ENCODE peak calls at places on chromosomes 3 and 15, in five cellular contexts. One of them, this sample, is unnamed.

GRCh38 chr3:185732782-185733181 is 92.1 kb downstream of the IGF2BP2 start:
- DNase-seq in ovary: no peak
- DNase-seq in stomach: no peak
- DNase-seq in A549: no peak
- DNase-seq in GM12878: no peak
- DNase-seq in this sample: no peak

GRCh38 chr15:98903377-98904018 is 104.1 kb downstream of the PGPEP1L start:
- DNase-seq in ovary: no peak
- DNase-seq in stomach: no peak
- DNase-seq in A549: peak; percentile 47
- DNase-seq in GM12878: no peak
- DNase-seq in this sample: no peak

GRCh38 chr3:143222505-143222904 is 102.9 kb downstream of the CHST2 start:
- DNase-seq in ovary: no peak
- DNase-seq in stomach: no peak
- DNase-seq in A549: no peak
- DNase-seq in GM12878: no peak
- DNase-seq in this sample: no peak

GRCh38 chr3:122415762-122416654 is at the start of gene WDR5B:
- DNase-seq in ovary: peak; percentile 97
- DNase-seq in stomach: peak; percentile 99
- DNase-seq in A549: peak; percentile 98
- DNase-seq in GM12878: peak; percentile 98
- DNase-seq in this sample: peak; percentile 65

GRCh38 chr3:119898478-119899177 is 116.7 kb downstream of the NR1I2 start:
- DNase-seq in ovary: no peak
- DNase-seq in stomach: no peak
- DNase-seq in A549: no peak
- DNase-seq in GM12878: no peak
- DNase-seq in this sample: no peak

GRCh38 chr3:21163961-21164360 is 587.0 kb downstream of the ZNF385D start:
- DNase-seq in ovary: no peak
- DNase-seq in stomach: no peak
- DNase-seq in A549: no peak
- DNase-seq in GM12878: no peak
- DNase-seq in this sample: no peak

GRCh38 chr3:66405701-66406091 is 95.1 kb downstream of the LRIG1 start:
- DNase-seq in ovary: no peak
- DNase-seq in stomach: no peak
- DNase-seq in A549: no peak
- DNase-seq in GM12878: no peak
- DNase-seq in this sample: no peak

GRCh38 chr3:184812845-184813157 is 835 bp downstream of the VPS8 start:
- DNase-seq in ovary: no peak
- DNase-seq in stomach: no peak
- DNase-seq in A549: no peak
- DNase-seq in GM12878: no peak
- DNase-seq in this sample: no peak

GRCh38 chr15:57611119-57611518 is 19.4 kb downstream of the MYZAP start:
- DNase-seq in ovary: no peak
- DNase-seq in stomach: peak; percentile 73
- DNase-seq in A549: no peak
- DNase-seq in GM12878: no peak
- DNase-seq in this sample: no peak

GRCh38 chr3:107271787-107272387 is 105.4 kb upstream of the CCDC54 start:
- DNase-seq in ovary: no peak
- DNase-seq in stomach: no peak
- DNase-seq in A549: peak; percentile 21
- DNase-seq in GM12878: no peak
- DNase-seq in this sample: no peak

GRCh38 chr3:86973440-86973839 is 17.5 kb downstream of the VGLL3 start:
- DNase-seq in ovary: no peak
- DNase-seq in stomach: no peak
- DNase-seq in A549: no peak
- DNase-seq in GM12878: no peak
- DNase-seq in this sample: no peak

GRCh38 chr3:196740476-196741400 is 1.1 kb downstream of the PAK2 start:
- DNase-seq in ovary: peak; percentile 18
- DNase-seq in stomach: no peak
- DNase-seq in A549: no peak
- DNase-seq in GM12878: no peak
- DNase-seq in this sample: no peak

DNA sequence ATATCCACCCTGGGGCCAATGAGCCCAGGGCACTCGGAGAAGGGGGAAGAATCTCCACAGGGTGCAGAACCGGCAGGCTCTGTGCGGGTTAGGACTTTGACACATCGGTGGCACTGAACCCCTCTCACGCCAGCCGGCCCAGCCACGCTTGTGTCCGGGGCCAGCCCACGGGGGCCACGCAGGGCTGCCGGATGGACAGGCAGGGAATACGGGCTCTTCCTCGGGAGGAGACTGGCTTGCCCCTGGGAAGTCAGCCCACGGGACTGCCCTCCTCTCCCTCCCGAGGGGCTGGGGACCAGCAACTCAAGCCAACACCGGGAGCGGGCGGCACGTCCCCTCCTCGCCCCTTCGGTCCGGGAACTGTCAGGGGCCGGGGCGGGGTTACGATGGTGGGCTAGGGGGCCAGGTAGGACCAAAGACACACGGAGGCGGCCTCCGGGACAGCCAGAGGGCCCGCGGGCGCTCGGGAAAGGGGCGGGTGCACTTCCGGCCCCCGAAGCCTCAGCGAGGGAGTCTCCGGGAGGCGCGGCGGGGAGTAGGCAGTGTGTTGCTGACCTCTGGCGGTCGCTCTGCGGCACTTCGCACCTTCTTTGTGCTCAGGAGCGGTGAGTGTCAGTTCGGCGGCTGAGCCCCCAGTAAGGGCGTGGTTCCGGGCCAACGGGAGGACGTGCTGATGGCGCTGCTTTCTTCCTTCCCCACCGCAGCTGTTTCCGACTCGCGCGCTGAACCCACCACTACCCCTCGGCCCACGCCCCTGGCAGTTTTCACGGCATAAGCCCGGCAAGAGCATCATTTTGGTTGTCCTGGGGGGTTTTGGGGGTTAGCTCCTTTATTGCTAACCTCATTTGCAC is 5.1 kb upstream of the CYP8B1 start:
- DNase-seq in ovary: peak; percentile 80
- DNase-seq in stomach: peak; percentile 87
- DNase-seq in A549: peak; percentile 72
- DNase-seq in GM12878: peak; percentile 42
- DNase-seq in this sample: peak; percentile 93
- TF ChIP-seq POLR2A in ovary: no peak
- TF ChIP-seq POLR2A in stomach: no peak
- TF ChIP-seq POLR2A in A549: peak; percentile 25
- TF ChIP-seq POLR2A in GM12878: peak; percentile 60
- TF ChIP-seq POLR2A in this sample: no peak

DNA sequence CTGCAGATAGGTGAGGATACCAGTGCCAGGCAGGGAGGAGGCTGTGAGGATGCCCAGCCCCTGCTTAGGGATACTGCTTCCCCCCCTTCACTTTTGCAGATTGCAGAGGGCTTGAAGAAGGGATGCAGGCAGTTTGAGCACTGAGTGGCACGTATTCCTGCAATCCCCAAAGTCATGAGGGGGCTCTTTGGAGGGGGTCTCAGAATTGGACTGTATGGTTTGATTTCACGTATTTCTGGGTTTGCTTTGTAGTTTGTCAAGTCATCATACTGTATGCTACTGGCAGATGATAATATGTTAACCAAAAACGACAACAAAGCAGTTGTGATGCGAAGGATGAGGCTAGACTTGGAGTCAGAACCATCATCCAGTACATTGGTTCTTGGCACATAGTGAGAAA is 28.1 kb downstream of the CHST14 start:
- DNase-seq in ovary: no peak
- DNase-seq in stomach: no peak
- DNase-seq in A549: no peak
- DNase-seq in GM12878: no peak
- DNase-seq in this sample: no peak
- TF ChIP-seq POLR2A in ovary: no peak
- TF ChIP-seq POLR2A in stomach: no peak
- TF ChIP-seq POLR2A in A549: no peak
- TF ChIP-seq POLR2A in GM12878: no peak
- TF ChIP-seq POLR2A in this sample: no peak

GRCh38 chr15:80174017-80174746 is 21.4 kb downstream of the FAH start:
- DNase-seq in ovary: no peak
- DNase-seq in stomach: no peak
- DNase-seq in A549: no peak
- DNase-seq in GM12878: no peak
- DNase-seq in this sample: no peak
- TF ChIP-seq POLR2A in ovary: no peak
- TF ChIP-seq POLR2A in stomach: no peak
- TF ChIP-seq POLR2A in A549: no peak
- TF ChIP-seq POLR2A in GM12878: no peak
- TF ChIP-seq POLR2A in this sample: no peak

DNA sequence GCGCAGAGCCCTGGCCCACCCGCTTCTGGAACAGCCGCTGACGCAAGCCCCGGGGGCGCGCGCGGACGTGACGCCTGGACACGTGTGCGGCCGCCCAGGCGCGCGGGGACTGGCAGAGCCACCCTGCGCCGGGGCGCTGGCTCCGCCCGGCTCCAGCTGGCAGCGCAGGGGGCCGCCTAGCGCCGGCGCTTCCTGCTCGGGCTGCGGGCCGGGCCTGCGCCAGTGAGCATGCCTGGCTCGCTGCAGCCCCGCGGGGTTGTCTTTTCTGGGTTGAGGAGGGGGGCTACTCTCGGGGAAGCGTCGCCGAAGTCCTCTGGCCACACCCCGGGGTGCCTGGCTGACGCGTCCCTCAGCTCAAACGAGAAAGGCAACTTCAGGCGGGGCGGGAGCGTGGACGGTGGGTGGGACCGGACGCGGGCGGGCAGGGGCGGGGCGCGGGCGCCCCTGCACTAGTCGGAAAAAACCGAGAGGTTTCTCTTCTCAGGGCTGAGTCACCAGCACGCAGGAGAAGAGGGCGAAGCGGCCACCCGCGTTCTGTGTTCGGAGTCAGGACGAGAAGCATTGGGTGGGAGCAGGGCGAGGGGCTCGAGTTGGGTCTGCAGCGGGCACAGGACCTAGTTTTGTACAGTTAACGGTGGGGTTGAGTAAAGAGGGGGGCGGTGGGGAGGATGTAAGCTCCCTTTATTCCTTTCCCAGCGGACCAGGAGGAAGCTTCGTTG is at the start of gene SIAH2:
- DNase-seq in ovary: peak; percentile 88
- DNase-seq in stomach: peak; percentile 93
- DNase-seq in A549: peak; percentile 93
- DNase-seq in GM12878: peak; percentile 71
- DNase-seq in this sample: peak; percentile 69
- TF ChIP-seq POLR2A in ovary: peak; percentile 97
- TF ChIP-seq POLR2A in stomach: peak; percentile 61
- TF ChIP-seq POLR2A in A549: peak; percentile 94
- TF ChIP-seq POLR2A in GM12878: peak; percentile 86
- TF ChIP-seq POLR2A in this sample: peak; percentile 78

GRCh38 chr15:96435841-96436240 is 105.3 kb downstream of the NR2F2 start:
- DNase-seq in ovary: no peak
- DNase-seq in stomach: no peak
- DNase-seq in A549: no peak
- DNase-seq in GM12878: no peak
- DNase-seq in this sample: no peak
- TF ChIP-seq POLR2A in ovary: no peak
- TF ChIP-seq POLR2A in stomach: no peak
- TF ChIP-seq POLR2A in A549: no peak
- TF ChIP-seq POLR2A in GM12878: no peak
- TF ChIP-seq POLR2A in this sample: no peak

GRCh38 chr15:80778964-80779657 is at the start of gene CEMIP:
- DNase-seq in ovary: peak; percentile 74
- DNase-seq in stomach: peak; percentile 82
- DNase-seq in A549: peak; percentile 88
- DNase-seq in GM12878: no peak
- DNase-seq in this sample: peak; percentile 76
- TF ChIP-seq POLR2A in ovary: no peak
- TF ChIP-seq POLR2A in stomach: no peak
- TF ChIP-seq POLR2A in A549: peak; percentile 15
- TF ChIP-seq POLR2A in GM12878: no peak
- TF ChIP-seq POLR2A in this sample: no peak

DNA sequence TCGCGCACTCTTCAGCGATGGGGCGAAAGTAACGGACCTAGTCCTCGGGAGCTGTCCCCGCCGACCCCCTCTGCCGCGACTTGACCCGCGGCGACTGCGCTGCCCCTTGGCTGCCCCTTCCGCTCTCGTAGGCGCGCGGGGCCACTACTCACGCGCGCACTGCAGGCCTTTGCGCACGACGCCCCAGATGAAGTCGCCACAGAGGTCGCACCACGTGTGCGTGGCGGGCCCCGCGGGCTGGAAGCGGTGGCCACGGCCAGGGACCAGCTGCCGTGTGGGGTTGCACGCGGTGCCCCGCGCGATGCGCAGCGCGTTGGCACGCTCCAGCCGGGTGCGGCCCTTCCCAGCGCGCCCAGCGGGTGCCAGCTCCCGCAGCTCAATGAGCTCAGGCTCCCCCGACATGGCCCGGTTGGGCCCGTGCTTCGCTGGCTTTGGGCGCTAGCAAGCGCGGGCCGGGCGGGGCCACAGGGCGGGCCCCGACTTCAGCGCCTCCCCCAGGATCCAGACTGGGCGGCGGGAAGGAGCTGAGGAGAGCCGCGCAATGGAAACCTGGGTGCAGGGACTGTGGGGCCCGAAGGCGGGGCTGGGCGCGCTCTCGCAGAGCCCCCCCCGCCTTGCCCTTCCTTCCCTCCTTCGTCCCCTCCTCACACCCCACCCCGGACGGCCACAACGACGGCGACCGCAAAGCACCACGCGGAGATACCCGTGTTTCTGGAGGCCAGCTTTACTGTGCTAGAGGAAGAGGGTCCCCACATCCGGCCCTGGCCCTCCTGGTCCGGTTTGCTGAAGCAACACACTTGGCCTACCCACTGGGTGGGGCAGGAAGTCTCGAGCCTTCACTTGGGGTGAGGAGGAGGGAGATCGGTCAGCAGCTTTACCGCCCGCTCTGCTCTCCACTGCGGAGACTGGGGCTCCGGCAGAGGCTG is at the start of gene RASSF1:
- DNase-seq in ovary: no peak
- DNase-seq in stomach: peak; percentile 79
- DNase-seq in A549: no peak
- DNase-seq in GM12878: no peak
- DNase-seq in this sample: peak; percentile 73
- TF ChIP-seq POLR2A in ovary: peak; percentile 53
- TF ChIP-seq POLR2A in stomach: peak; percentile 18
- TF ChIP-seq POLR2A in A549: no peak
- TF ChIP-seq POLR2A in GM12878: peak; percentile 79
- TF ChIP-seq POLR2A in this sample: peak; percentile 31

This sample was measured in GM12891.